ENCODE peak calls at places on chromosomes 1 and 21, in five cellular contexts. F is heart left ventricle; G is colonic mucosa; Z is effector memory CD4-positive, alpha-beta T cell; X is heart right ventricle. U is an unnamed sample.

GRCh38 chr1:147504801-147505303 is 36.4 kb upstream of the BCL9 start:
- DNase-seq in F (no peak), G (no peak), Z (no peak), X (peak; percentile 29), U (no peak)

GRCh38 chr1:11229178-11229577 is 33.2 kb downstream of the MTOR start:
- DNase-seq in F (no peak), G (no peak), Z (no peak), X (no peak), U (no peak)

GRCh38 chr21:31117046-31117916 is 79.0 kb upstream of the KRTAP19-8 start:
- DNase-seq in F (no peak), G (no peak), Z (no peak), X (no peak), U (peak; percentile 61)

GRCh38 chr21:37461494-37461893 is 94.9 kb downstream of the DYRK1A start:
- DNase-seq in F (no peak), G (no peak), Z (no peak), X (no peak), U (no peak)

GRCh38 chr21:41425954-41426655 is at the start of gene MX1:
- DNase-seq in F (peak; percentile 81), G (peak; percentile 87), Z (peak; percentile 70), X (peak; percentile 81), U (no peak)

GRCh38 chr1:192445849-192446489 is 129.2 kb downstream of the RGS21 start:
- DNase-seq in F (peak; percentile 22), G (peak; percentile 59), Z (peak; percentile 43), X (peak; percentile 48), U (no peak)

GRCh38 chr1:246476771-246477170 is 30.3 kb downstream of the SMYD3 start:
- DNase-seq in F (no peak), G (no peak), Z (no peak), X (no peak), U (no peak)

GRCh38 chr21:44737706-44738354 is 26.5 kb upstream of the TSPEAR start:
- DNase-seq in F (no peak), G (no peak), Z (no peak), X (no peak), U (no peak)

GRCh38 chr1:223153177-223154119 is 10.4 kb upstream of the TLR5 start:
- DNase-seq in F (peak; percentile 46), G (no peak), Z (no peak), X (peak; percentile 46), U (no peak)

GRCh38 chr1:156623946-156624813 is 5.0 kb downstream of the HAPLN2 start:
- DNase-seq in F (peak; percentile 49), G (peak; percentile 35), Z (no peak), X (peak; percentile 47), U (no peak)

GRCh38 chr1:182111496-182111895 is 50.0 kb upstream of the ZNF648 start:
- DNase-seq in F (no peak), G (peak; percentile 42), Z (no peak), X (no peak), U (no peak)

DNA sequence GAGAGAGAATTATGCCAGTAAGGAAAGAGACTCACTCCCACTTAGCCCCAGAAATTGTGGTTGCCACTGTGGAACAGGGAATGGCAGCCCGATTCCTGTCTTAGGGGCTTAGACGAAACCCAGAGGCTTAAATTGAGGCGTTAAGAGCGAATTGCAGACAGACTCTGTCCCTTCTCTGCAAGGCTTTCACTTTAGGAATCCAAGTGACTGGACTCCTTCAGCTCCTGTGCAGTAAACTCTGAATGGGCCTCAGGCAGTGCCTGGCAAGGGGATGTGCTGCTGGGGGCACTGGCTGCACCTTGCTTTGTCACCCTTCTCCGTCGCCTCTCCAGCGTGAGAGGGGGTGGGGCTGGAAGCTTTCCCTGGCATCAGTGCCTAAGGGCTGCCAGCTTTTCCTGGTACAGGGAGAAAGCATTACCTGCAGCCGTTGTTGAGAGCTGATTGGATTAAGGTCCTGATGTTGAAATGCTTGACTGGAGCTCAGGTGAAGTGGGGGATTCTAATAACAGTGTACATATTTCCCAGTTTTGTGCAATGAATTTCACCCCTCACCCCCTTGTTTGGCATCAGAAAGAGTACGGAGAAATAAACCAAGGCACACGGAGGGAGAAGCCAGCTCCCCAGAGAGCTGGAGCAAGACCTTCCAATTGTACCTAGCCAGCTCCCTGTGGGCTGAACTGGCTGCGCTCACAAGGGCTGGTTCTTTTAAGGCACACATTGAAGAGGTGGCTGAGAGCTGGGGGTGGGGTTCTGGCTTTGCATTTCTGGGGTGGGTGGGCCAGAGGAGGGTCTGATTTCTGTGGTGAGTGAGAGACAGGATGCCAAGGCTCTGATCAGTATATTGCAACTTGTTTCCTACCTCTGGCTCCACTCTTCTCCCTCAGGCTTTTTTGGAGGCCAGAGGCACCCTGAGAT is 39.7 kb upstream of the NFASC start:
- DNase-seq in F (no peak), G (no peak), Z (no peak), X (no peak), U (no peak)
- H3K4me3 ChIP-seq in F (peak overlapping the region; percentile 67), G (no peak overlapping the region), Z (no peak overlapping the region), X (no peak overlapping the region), U (no peak overlapping the region)

GRCh38 chr1:87402192-87403046 is 73.7 kb downstream of the LMO4 start:
- DNase-seq in F (no peak), G (no peak), Z (no peak), X (peak; percentile 21), U (peak; percentile 82)
- H3K4me3 ChIP-seq in F (no peak overlapping the region), G (no peak overlapping the region), Z (no peak overlapping the region), X (no peak overlapping the region), U (no peak overlapping the region)

GRCh38 chr1:61080408-61081134 is 1.8 kb upstream of the NFIA start:
- DNase-seq in F (no peak), G (no peak), Z (no peak), X (no peak), U (no peak)
- H3K4me3 ChIP-seq in F (peak overlapping the region; percentile 84), G (no peak overlapping the region), Z (no peak overlapping the region), X (peak overlapping the region; percentile 86), U (peak overlapping the region; percentile 27)

GRCh38 chr1:235331391-235331790 is 3.0 kb downstream of the GGPS1 start:
- DNase-seq in F (no peak), G (no peak), Z (no peak), X (no peak), U (no peak)

GRCh38 chr1:235342471-235342870 is 14.1 kb downstream of the GGPS1 start:
- DNase-seq in F (no peak), G (no peak), Z (no peak), X (no peak), U (no peak)

GRCh38 chr1:235342039-235342438 is 13.7 kb downstream of the GGPS1 start:
- DNase-seq in F (no peak), G (no peak), Z (no peak), X (no peak), U (no peak)

GRCh38 chr1:235341334-235341733 is 13.0 kb downstream of the GGPS1 start:
- DNase-seq in F (no peak), G (no peak), Z (no peak), X (no peak), U (no peak)

DNA sequence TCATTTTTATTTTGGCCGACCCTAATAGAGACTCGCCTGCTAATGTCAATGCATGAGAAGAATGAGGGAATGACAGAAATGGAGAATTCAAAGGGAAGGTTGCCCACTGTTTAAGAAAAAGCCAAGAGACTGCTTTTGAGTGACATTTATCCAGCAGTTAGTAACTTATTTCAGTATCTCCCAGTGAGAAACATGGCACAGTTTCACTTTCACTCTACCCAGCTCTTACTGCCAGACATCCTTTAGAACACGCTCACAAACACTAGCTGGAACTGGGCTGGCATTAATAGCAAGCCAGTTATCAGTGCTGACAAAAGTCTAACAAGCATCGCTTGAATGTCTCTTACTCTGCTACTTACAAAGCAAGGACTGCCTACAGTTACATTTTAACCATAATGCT is 8.5 kb downstream of the GGPS1 start:
- DNase-seq in F (peak; percentile 23), G (no peak), Z (no peak), X (peak; percentile 18), U (no peak)
- H3K4me3 ChIP-seq in F (no peak overlapping the region), G (no peak overlapping the region), Z (peak overlapping the region; percentile 20), X (no peak overlapping the region), U (no peak overlapping the region)

DNA sequence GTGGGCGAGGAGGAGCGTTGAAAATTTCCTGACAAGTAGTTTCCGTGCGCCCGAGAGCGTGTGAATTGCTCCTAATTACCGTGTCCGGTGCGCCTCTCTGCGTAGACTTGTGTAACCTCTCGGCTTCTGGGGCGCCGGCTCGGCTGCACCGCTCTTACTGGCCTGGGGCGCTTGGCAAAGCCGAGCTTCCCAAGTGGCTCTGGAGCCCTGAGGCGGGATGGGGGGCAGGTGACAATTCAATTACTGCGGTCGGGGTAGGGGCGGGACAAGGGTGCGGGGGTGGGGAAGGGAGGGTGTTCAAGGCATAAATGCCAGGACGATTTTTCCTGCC is 392 bp upstream of the DMRTA2 start:
- DNase-seq in F (no peak), G (no peak), Z (no peak), X (no peak), U (no peak)
- H3K4me3 ChIP-seq in F (peak overlapping the region; percentile 41), G (peak overlapping the region; percentile 34), Z (peak overlapping the region; percentile 53), X (peak overlapping the region; percentile 39), U (no peak overlapping the region)

DNA sequence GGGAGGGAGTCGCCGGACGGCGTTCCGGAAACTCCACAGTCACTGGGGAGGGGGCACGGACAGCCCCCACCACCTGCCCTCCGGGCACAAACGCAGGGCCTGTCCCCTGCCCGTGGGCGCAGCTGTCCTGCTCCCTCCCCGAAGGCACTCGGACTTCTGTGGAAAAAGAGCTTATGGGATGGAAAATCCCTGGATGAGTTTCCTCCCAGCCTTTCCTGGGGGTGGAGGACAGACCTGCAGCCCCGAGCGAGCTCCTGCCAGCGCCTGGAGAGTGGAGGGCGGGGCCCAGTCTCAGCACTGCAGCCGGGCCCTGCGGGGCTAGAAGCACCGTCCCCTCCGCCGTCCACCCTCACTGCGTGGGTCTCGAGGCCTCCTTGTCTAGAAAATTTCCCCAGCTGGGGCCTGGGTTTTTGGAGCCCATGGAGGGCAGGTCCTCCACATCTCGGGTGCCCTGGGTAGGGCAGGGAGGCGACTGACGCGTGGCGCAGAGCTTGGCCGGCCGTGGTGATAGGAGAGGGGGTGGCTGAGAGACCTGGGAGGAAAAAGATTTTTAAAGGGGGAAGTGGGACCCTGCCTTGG is 6.5 kb upstream of the COL6A1 start:
- DNase-seq in F (peak; percentile 80), G (no peak), Z (no peak), X (peak; percentile 76), U (no peak)
- H3K4me3 ChIP-seq in F (peak overlapping the region; percentile 69), G (no peak overlapping the region), Z (no peak overlapping the region), X (peak overlapping the region; percentile 56), U (peak overlapping the region; percentile 15)

U was measured in skeletal muscle cell.